ENCODE peak calls at places on chromosomes 1 and 21, in four cellular contexts. R is tibial artery, K is hepatocyte, Q is psoas muscle. D is an unnamed sample.

GRCh38 chr1:34129630-34130029 is 35.4 kb downstream of the CSMD2 start:
- DNase-seq in K (no peak), R (no peak), Q (no peak), D (no peak)

GRCh38 chr1:96538883-96539282 is 182.7 kb upstream of the PTBP2 start:
- DNase-seq in K (peak), Q (no peak), R (no peak), D (no peak)

GRCh38 chr1:239944666-239945065 is 147.0 kb upstream of the FMN2 start:
- DNase-seq in R (no peak), K (no peak), Q (no peak), D (no peak)

GRCh38 chr1:229094476-229095311 is 176.2 kb upstream of the RAB4A start:
- DNase-seq in Q (no peak), R (no peak), K (peak), D (no peak)

GRCh38 chr1:62286778-62287224 is 32.4 kb downstream of the KANK4 start:
- DNase-seq in R (no peak), K (no peak), Q (no peak), D (no peak)

GRCh38 chr1:22237433-22238093 is 94.7 kb upstream of the WNT4 start:
- DNase-seq in Q (peak), R (no peak), K (no peak), D (no peak)

GRCh38 chr21:29775462-29775861 is 164.3 kb downstream of the GRIK1 start:
- DNase-seq in K (no peak), Q (no peak), R (no peak), D (no peak)

GRCh38 chr1:183417691-183418491 is at the start of gene NMNAT2:
- DNase-seq in Q (peak), R (no peak), K (peak), D (no peak)

GRCh38 chr1:157403203-157403602 is 149.1 kb downstream of the FCRL5 start:
- DNase-seq in K (peak), R (no peak), Q (no peak), D (no peak)

GRCh38 chr1:97159342-97159741 is 437.8 kb downstream of the PTBP2 start:
- DNase-seq in R (no peak), Q (no peak), K (no peak), D (no peak)

GRCh38 chr1:247487057-247487456 is 29.2 kb upstream of the OR2B11 start:
- DNase-seq in Q (no peak), K (peak), R (no peak), D (no peak)

GRCh38 chr1:21924503-21925005 is 12.6 kb downstream of the HSPG2 start:
- DNase-seq in R (no peak), Q (peak), K (peak), D (no peak)

GRCh38 chr1:93613895-93614294 is 67.7 kb downstream of the BCAR3 start:
- DNase-seq in R (peak), Q (no peak), K (peak), D (no peak)
- H3K4me3 ChIP-seq in R (peak), Q (peak), K (no peak), D (peak)

DNA sequence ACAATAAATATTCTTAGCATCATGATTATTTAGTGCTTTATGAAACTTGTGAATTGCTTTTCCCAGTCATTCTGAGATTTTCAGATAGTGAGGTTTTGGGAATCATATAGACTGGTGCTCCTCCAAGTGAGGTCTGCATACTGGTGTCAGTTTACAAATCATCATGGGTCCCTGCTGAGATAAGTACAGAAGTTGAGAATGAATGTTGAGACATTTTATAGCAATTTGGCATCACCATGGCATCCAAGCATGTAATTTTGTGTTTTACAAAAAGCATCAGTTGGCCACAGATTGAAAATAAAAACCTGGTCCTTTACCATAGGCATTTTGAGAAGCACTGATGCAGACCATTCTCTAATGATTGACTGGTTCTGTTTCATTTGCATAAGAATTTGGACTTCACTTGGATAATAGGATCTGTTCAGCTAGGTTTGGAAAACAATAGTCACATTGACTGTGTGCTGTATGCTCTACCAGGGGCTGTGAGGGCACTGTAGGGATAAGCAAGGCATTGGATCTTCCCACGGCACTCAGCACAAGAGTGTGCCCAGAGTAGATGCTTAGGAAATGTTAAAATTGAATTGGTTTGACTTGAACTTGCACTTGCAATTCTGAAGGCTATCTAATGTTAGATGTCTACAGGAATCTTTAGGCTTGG is 79.0 kb upstream of the JUN start:
- DNase-seq in Q (no peak), R (no peak), K (no peak), D (no peak)
- H3K4me3 ChIP-seq in Q (no peak), R (no peak), K (no peak), D (no peak)

GRCh38 chr21:41765393-41765950 is 1.4 kb downstream of the RIPK4 start:
- DNase-seq in K (no peak), Q (no peak), R (no peak), D (peak)
- H3K4me3 ChIP-seq in K (peak), Q (no peak), R (no peak), D (no peak)

GRCh38 chr1:154329152-154329521 is 3.8 kb downstream of the ATP8B2 start:
- DNase-seq in Q (no peak), K (no peak), R (no peak), D (no peak)
- H3K4me3 ChIP-seq in Q (peak), K (no peak), R (peak), D (peak)

GRCh38 chr1:18922848-18923475 is 20.6 kb upstream of the ALDH4A1 start:
- DNase-seq in Q (peak), R (no peak), K (no peak), D (no peak)

GRCh38 chr1:18921506-18922251 is 19.3 kb upstream of the ALDH4A1 start:
- DNase-seq in R (no peak), K (no peak), Q (no peak), D (no peak)

GRCh38 chr1:18923721-18924610 is 21.6 kb upstream of the ALDH4A1 start:
- DNase-seq in Q (no peak), K (no peak), R (peak), D (no peak)

GRCh38 chr1:18920931-18921330 is 18.6 kb upstream of the ALDH4A1 start:
- DNase-seq in Q (no peak), R (no peak), K (no peak), D (no peak)

GRCh38 chr1:18922319-18922726 is 20.0 kb upstream of the ALDH4A1 start:
- DNase-seq in R (peak), Q (peak), K (peak), D (peak)
- H3K4me3 ChIP-seq in R (peak), Q (peak), K (no peak), D (no peak)